ENCODE peak calls at places on chromosome X, in four cellular contexts. B is endodermal cell, J is IMR-90, W is thoracic aorta. G is an unnamed sample.
A peak's percentile ranks its signal among the peaks of the same experiment; 100 is the strongest.

GRCh38 chrX:40145001-40145631 is 47.4 kb upstream of the BCOR start:
- DNase-seq in J (no peak), W (no peak), B (peak; percentile 90), G (no peak)

GRCh38 chrX:64265265-64265664 is 34.9 kb upstream of the ASB12 start:
- DNase-seq in J (no peak), B (no peak), W (no peak), G (no peak)

GRCh38 chrX:35622021-35622420 is 176.1 kb upstream of the MAGEB16 start:
- DNase-seq in J (no peak), W (no peak), B (no peak), G (no peak)

GRCh38 chrX:100745205-100745604 is 13.3 kb upstream of the SYTL4 start:
- DNase-seq in W (no peak), J (no peak), B (no peak), G (no peak)

GRCh38 chrX:150200820-150201287 is 162.3 kb upstream of the MAMLD1 start:
- DNase-seq in B (no peak), J (peak; percentile 98), W (peak; percentile 13), G (no peak)

GRCh38 chrX:96906741-96907140 is 23.0 kb downstream of the RPA4 start:
- DNase-seq in B (no peak), J (peak; percentile 25), W (no peak), G (no peak)

GRCh38 chrX:135295238-135295943 is 13.9 kb upstream of the ETDC start:
- DNase-seq in W (no peak), B (peak; percentile 85), J (peak; percentile 39), G (peak; percentile 24)

GRCh38 chrX:22135994-22136684 is 104.0 kb downstream of the PHEX start:
- DNase-seq in W (no peak), J (peak; percentile 60), B (no peak), G (no peak)

GRCh38 chrX:145729635-145730034 is 88.0 kb upstream of the SLITRK2 start:
- DNase-seq in W (no peak), J (no peak), B (no peak), G (no peak)

GRCh38 chrX:16585486-16586370 is 64.2 kb upstream of the S100G start:
- DNase-seq in W (no peak), B (peak; percentile 74), J (no peak), G (no peak)

GRCh38 chrX:32987139-32987538 is 224.2 kb downstream of the DMD start:
- DNase-seq in B (peak; percentile 88), W (no peak), J (no peak), G (no peak)

GRCh38 chrX:23729214-23729613 is 13.9 kb downstream of the ACOT9 start:
- DNase-seq in W (no peak), J (no peak), B (no peak), G (no peak)

GRCh38 chrX:150012647-150013046 is 74.4 kb upstream of the EOLA2 start:
- DNase-seq in W (no peak), J (peak; percentile 26), B (no peak), G (no peak)

GRCh38 chrX:20218809-20219505 is 47.8 kb downstream of the RPS6KA3 start:
- DNase-seq in J (peak; percentile 20), B (no peak), W (no peak), G (no peak)

GRCh38 chrX:57741107-57741506 is 61.0 kb upstream of the NLRP2B start:
- DNase-seq in J (no peak), B (no peak), W (no peak), G (no peak)

GRCh38 chrX:10016516-10017132 is 49.5 kb downstream of the CLDN34 start:
- DNase-seq in B (no peak), W (no peak), J (no peak), G (no peak)

GRCh38 chrX:21865436-21865835 is 9.6 kb downstream of the YY2 start:
- DNase-seq in B (no peak), J (peak; percentile 57), W (no peak), G (no peak)

GRCh38 chrX:10666102-10666501 is 45.7 kb upstream of the MID1 start:
- DNase-seq in B (no peak), W (no peak), J (no peak), G (no peak)

GRCh38 chrX:14919421-14919820 is 46.2 kb downstream of the MOSPD2 start:
- DNase-seq in W (no peak), B (no peak), J (no peak), G (no peak)

GRCh38 chrX:67892391-67892790 is 348.6 kb downstream of the AR start:
- DNase-seq in B (no peak), W (no peak), J (no peak), G (no peak)

GRCh38 chrX:19046343-19047215 is 62.7 kb upstream of the PHKA2 start:
- DNase-seq in J (peak; percentile 71), B (no peak), W (no peak), G (no peak)

GRCh38 chrX:137427061-137427778 is 138.7 kb upstream of the ZIC3 start:
- DNase-seq in W (no peak), B (peak; percentile 67), J (no peak), G (no peak)

GRCh38 chrX:15911729-15912550 is 57.3 kb upstream of the AP1S2 start:
- DNase-seq in J (no peak), B (no peak), W (no peak), G (no peak)

GRCh38 chrX:132373610-132374009 is 115.2 kb downstream of the MBNL3 start:
- DNase-seq in B (no peak), W (no peak), J (no peak), G (no peak)

GRCh38 chrX:122703762-122704161 is 480.3 kb upstream of the GRIA3 start:
- DNase-seq in W (no peak), J (no peak), B (no peak), G (no peak)

GRCh38 chrX:81890476-81890875 is 688.6 kb downstream of the SH3BGRL start:
- DNase-seq in J (no peak), W (no peak), B (no peak), G (no peak)

GRCh38 chrX:672931-673330 is 42.3 kb downstream of the SHOX start:
- DNase-seq in J (no peak), W (no peak), B (no peak), G (no peak)

GRCh38 chrX:109890910-109891502 is 111.9 kb upstream of the TMEM164 start:
- DNase-seq in W (no peak), B (peak; percentile 90), J (peak; percentile 59), G (peak; percentile 20)

GRCh38 chrX:53440631-53441517 is 6.7 kb upstream of the HSD17B10 start:
- DNase-seq in B (peak; percentile 64), J (peak; percentile 34), W (peak; percentile 19), G (no peak)

GRCh38 chrX:82218361-82218760 is 1016.5 kb downstream of the SH3BGRL start:
- DNase-seq in B (peak; percentile 43), W (no peak), J (peak; percentile 0), G (no peak)

GRCh38 chrX:2714551-2714950 is 23.5 kb downstream of the CD99 start:
- DNase-seq in W (no peak), J (no peak), B (no peak), G (no peak)

GRCh38 chrX:72142094-72142843 is 10.6 kb upstream of the RTL5 start:
- DNase-seq in J (no peak), W (no peak), B (no peak), G (no peak)

GRCh38 chrX:69362889-69363288 is 141.2 kb upstream of the NALF2 start:
- DNase-seq in J (no peak), W (no peak), B (no peak), G (no peak)

GRCh38 chrX:11100281-11101035 is 10.7 kb upstream of the HCCS start:
- DNase-seq in J (peak; percentile 80), B (peak; percentile 62), W (no peak), G (no peak)

GRCh38 chrX:153646620-153647373 is at the start of gene DUSP9:
- DNase-seq in J (no peak), W (no peak), B (peak; percentile 91), G (no peak)

GRCh38 chrX:121479406-121479805 is 432.0 kb downstream of the GLUD2 start:
- DNase-seq in J (no peak), B (no peak), W (no peak), G (no peak)

GRCh38 chrX:107716045-107716684 is 59.4 kb downstream of the TSC22D3 start:
- DNase-seq in J (peak; percentile 21), W (no peak), B (peak; percentile 89), G (no peak)

GRCh38 chrX:651922-652775 is 21.6 kb downstream of the SHOX start:
- DNase-seq in W (no peak), J (no peak), B (no peak), G (no peak)

GRCh38 chrX:55451990-55452824 is at the start of gene MAGEH1:
- DNase-seq in J (peak; percentile 79), B (peak; percentile 86), W (peak; percentile 47), G (peak; percentile 52)

GRCh38 chrX:55450259-55450658 is 1.7 kb upstream of the MAGEH1 start:
- DNase-seq in J (peak; percentile 12), B (peak; percentile 39), W (no peak), G (no peak)

GRCh38 chrX:55452825-55453124 is 848 bp downstream of the MAGEH1 start:
- DNase-seq in W (no peak), B (no peak), J (no peak), G (no peak)

GRCh38 chrX:55451626-55451989 is 319 bp upstream of the MAGEH1 start:
- DNase-seq in W (no peak), J (no peak), B (no peak), G (no peak)

GRCh38 chrX:55451125-55451524 is 802 bp upstream of the MAGEH1 start:
- DNase-seq in B (no peak), W (no peak), J (no peak), G (no peak)
- H3K4me3 ChIP-seq in B (peak overlapping the region; percentile 92), W (peak overlapping the region; percentile 86), J (no peak overlapping the region), G (peak overlapping the region; percentile 69)

GRCh38 chrX:7730071-7730470 is 112.9 kb upstream of the VCX start:
- DNase-seq in J (no peak), B (no peak), W (no peak), G (no peak)
- H3K36me3 ChIP-seq in J (no peaks in the 10 kb centered on the region), B (no peaks in the 10 kb centered on the region), W (no peaks in the 10 kb centered on the region), G (no peaks in the 10 kb centered on the region)

DNA sequence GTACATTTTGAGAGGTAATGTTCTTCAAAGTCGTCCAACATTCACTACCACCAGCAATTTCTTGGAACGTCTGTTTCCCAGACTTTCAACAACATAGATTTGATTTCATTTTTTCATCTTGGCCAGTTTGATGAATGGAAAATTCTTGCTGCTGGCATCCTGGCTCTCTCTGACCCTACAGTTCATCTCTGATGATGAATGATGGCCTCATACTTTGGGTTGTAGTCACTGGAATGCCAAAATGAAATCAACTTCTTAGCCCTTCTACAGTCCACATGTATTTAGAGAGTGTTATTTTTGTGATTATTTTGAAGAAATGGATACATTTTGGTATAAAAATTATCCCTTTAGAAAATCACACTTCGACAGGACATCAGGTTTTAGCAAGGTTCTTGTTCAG is 8.8 kb downstream of the CHST7 start:
- DNase-seq in W (no peak), J (peak; percentile 41), B (no peak), G (no peak)
- H3K27ac ChIP-seq in W (peak overlapping the region; percentile 81), J (peak overlapping the region; percentile 66), B (peak overlapping the region; percentile 66), G (no peak overlapping the region)

GRCh38 chrX:139832728-139833309 is 100.0 kb downstream of the ATP11C start:
- DNase-seq in J (no peak), B (no peak), W (no peak), G (no peak)

GRCh38 chrX:139834879-139835278 is 98.0 kb downstream of the ATP11C start:
- DNase-seq in W (no peak), B (no peak), J (no peak), G (no peak)

GRCh38 chrX:139831017-139831416 is 101.8 kb downstream of the ATP11C start:
- DNase-seq in W (no peak), J (no peak), B (no peak), G (no peak)

GRCh38 chrX:139828830-139829229 is 104.0 kb downstream of the ATP11C start:
- DNase-seq in J (no peak), W (no peak), B (no peak), G (no peak)

GRCh38 chrX:139831689-139832456 is 101.0 kb downstream of the ATP11C start:
- DNase-seq in B (no peak), J (peak; percentile 70), W (no peak), G (no peak)
- H3K4me3 ChIP-seq in B (peak overlapping the region; percentile 7), J (no peak overlapping the region), W (no peak overlapping the region), G (no peak overlapping the region)